ENCODE peak calls at places on chromosomes 13 and 19, in five cellular contexts. One of them, this sample, is unnamed.

GRCh38 chr13:35898041-35898440 is 233.1 kb downstream of the DCLK1 start:
- DNase-seq in left cardiac atrium: no peak
- DNase-seq in activated CD4-positive, alpha-beta T cell treated with anti-CD3 and anti-CD28 coated beads, Interleukin-2, amount 10 ng/mL, durations not matched to agents 24 days and 14 days: no peak
- DNase-seq in occipital lobe: no peak
- DNase-seq in GM03348: no peak
- DNase-seq in this sample: no peak

GRCh38 chr19:12783849-12784393 is 7.4 kb upstream of the JUNB start:
- DNase-seq in occipital lobe: no peak
- DNase-seq in left cardiac atrium: peak
- DNase-seq in GM03348: no peak
- DNase-seq in activated CD4-positive, alpha-beta T cell treated with anti-CD3 and anti-CD28 coated beads, Interleukin-2, amount 10 ng/mL, durations not matched to agents 24 days and 14 days: peak
- DNase-seq in this sample: peak

GRCh38 chr19:47045867-47046470 is 2.5 kb downstream of the TMEM160 start:
- DNase-seq in left cardiac atrium: no peak
- DNase-seq in GM03348: no peak
- DNase-seq in occipital lobe: no peak
- DNase-seq in activated CD4-positive, alpha-beta T cell treated with anti-CD3 and anti-CD28 coated beads, Interleukin-2, amount 10 ng/mL, durations not matched to agents 24 days and 14 days: no peak
- DNase-seq in this sample: no peak

GRCh38 chr19:2259331-2259730 is 3.1 kb upstream of the JSRP1 start:
- DNase-seq in GM03348: no peak
- DNase-seq in activated CD4-positive, alpha-beta T cell treated with anti-CD3 and anti-CD28 coated beads, Interleukin-2, amount 10 ng/mL, durations not matched to agents 24 days and 14 days: no peak
- DNase-seq in left cardiac atrium: no peak
- DNase-seq in occipital lobe: no peak
- DNase-seq in this sample: no peak

GRCh38 chr19:39515551-39516191 is 732 bp downstream of the SELENOV start:
- DNase-seq in GM03348: no peak
- DNase-seq in activated CD4-positive, alpha-beta T cell treated with anti-CD3 and anti-CD28 coated beads, Interleukin-2, amount 10 ng/mL, durations not matched to agents 24 days and 14 days: peak
- DNase-seq in left cardiac atrium: no peak
- DNase-seq in occipital lobe: no peak
- DNase-seq in this sample: no peak

GRCh38 chr13:41675306-41675705 is 218.0 kb downstream of the RGCC start:
- DNase-seq in left cardiac atrium: no peak
- DNase-seq in activated CD4-positive, alpha-beta T cell treated with anti-CD3 and anti-CD28 coated beads, Interleukin-2, amount 10 ng/mL, durations not matched to agents 24 days and 14 days: no peak
- DNase-seq in occipital lobe: no peak
- DNase-seq in GM03348: peak
- DNase-seq in this sample: no peak

GRCh38 chr19:51971624-51972023 is 15.0 kb downstream of the ZNF350 start:
- DNase-seq in GM03348: no peak
- DNase-seq in activated CD4-positive, alpha-beta T cell treated with anti-CD3 and anti-CD28 coated beads, Interleukin-2, amount 10 ng/mL, durations not matched to agents 24 days and 14 days: peak
- DNase-seq in occipital lobe: no peak
- DNase-seq in left cardiac atrium: no peak
- DNase-seq in this sample: no peak

GRCh38 chr19:32537626-32538025 is 43.4 kb upstream of the PDCD5 start:
- DNase-seq in left cardiac atrium: no peak
- DNase-seq in activated CD4-positive, alpha-beta T cell treated with anti-CD3 and anti-CD28 coated beads, Interleukin-2, amount 10 ng/mL, durations not matched to agents 24 days and 14 days: no peak
- DNase-seq in occipital lobe: no peak
- DNase-seq in GM03348: no peak
- DNase-seq in this sample: no peak

GRCh38 chr13:19605161-19605955 is 28.1 kb upstream of the MPHOSPH8 start:
- DNase-seq in left cardiac atrium: no peak
- DNase-seq in GM03348: peak
- DNase-seq in activated CD4-positive, alpha-beta T cell treated with anti-CD3 and anti-CD28 coated beads, Interleukin-2, amount 10 ng/mL, durations not matched to agents 24 days and 14 days: no peak
- DNase-seq in occipital lobe: no peak
- DNase-seq in this sample: no peak

GRCh38 chr13:83798731-83799130 is 83.5 kb downstream of the SLITRK1 start:
- DNase-seq in GM03348: peak
- DNase-seq in left cardiac atrium: no peak
- DNase-seq in occipital lobe: no peak
- DNase-seq in activated CD4-positive, alpha-beta T cell treated with anti-CD3 and anti-CD28 coated beads, Interleukin-2, amount 10 ng/mL, durations not matched to agents 24 days and 14 days: no peak
- DNase-seq in this sample: no peak

GRCh38 chr19:48171584-48172170 is 1.2 kb downstream of the ZSWIM9 start:
- DNase-seq in activated CD4-positive, alpha-beta T cell treated with anti-CD3 and anti-CD28 coated beads, Interleukin-2, amount 10 ng/mL, durations not matched to agents 24 days and 14 days: no peak
- DNase-seq in GM03348: no peak
- DNase-seq in occipital lobe: no peak
- DNase-seq in left cardiac atrium: no peak
- DNase-seq in this sample: no peak

GRCh38 chr19:20371911-20372310 is 193.7 kb downstream of the ZNF737 start:
- DNase-seq in left cardiac atrium: no peak
- DNase-seq in activated CD4-positive, alpha-beta T cell treated with anti-CD3 and anti-CD28 coated beads, Interleukin-2, amount 10 ng/mL, durations not matched to agents 24 days and 14 days: no peak
- DNase-seq in GM03348: no peak
- DNase-seq in occipital lobe: no peak
- DNase-seq in this sample: no peak

GRCh38 chr19:38209671-38210457 is 14.2 kb downstream of the DPF1 start:
- DNase-seq in GM03348: peak
- DNase-seq in occipital lobe: peak
- DNase-seq in left cardiac atrium: peak
- DNase-seq in activated CD4-positive, alpha-beta T cell treated with anti-CD3 and anti-CD28 coated beads, Interleukin-2, amount 10 ng/mL, durations not matched to agents 24 days and 14 days: no peak
- DNase-seq in this sample: peak

GRCh38 chr19:45781282-45782161 is 768 bp downstream of the DMPK start:
- DNase-seq in activated CD4-positive, alpha-beta T cell treated with anti-CD3 and anti-CD28 coated beads, Interleukin-2, amount 10 ng/mL, durations not matched to agents 24 days and 14 days: no peak
- DNase-seq in occipital lobe: no peak
- DNase-seq in left cardiac atrium: no peak
- DNase-seq in GM03348: no peak
- DNase-seq in this sample: peak

GRCh38 chr13:27644302-27644701 is 22.6 kb downstream of the POLR1D start:
- DNase-seq in activated CD4-positive, alpha-beta T cell treated with anti-CD3 and anti-CD28 coated beads, Interleukin-2, amount 10 ng/mL, durations not matched to agents 24 days and 14 days: no peak
- DNase-seq in left cardiac atrium: no peak
- DNase-seq in occipital lobe: no peak
- DNase-seq in GM03348: peak
- DNase-seq in this sample: no peak

GRCh38 chr13:32905063-32905863 is 111.0 kb upstream of the KL start:
- DNase-seq in activated CD4-positive, alpha-beta T cell treated with anti-CD3 and anti-CD28 coated beads, Interleukin-2, amount 10 ng/mL, durations not matched to agents 24 days and 14 days: peak
- DNase-seq in GM03348: peak
- DNase-seq in left cardiac atrium: no peak
- DNase-seq in occipital lobe: peak
- DNase-seq in this sample: no peak

GRCh38 chr19:29383696-29384095 is 142.1 kb upstream of the VSTM2B start:
- DNase-seq in activated CD4-positive, alpha-beta T cell treated with anti-CD3 and anti-CD28 coated beads, Interleukin-2, amount 10 ng/mL, durations not matched to agents 24 days and 14 days: no peak
- DNase-seq in left cardiac atrium: no peak
- DNase-seq in GM03348: no peak
- DNase-seq in occipital lobe: no peak
- DNase-seq in this sample: no peak

GRCh38 chr19:54937926-54938325 is 9.4 kb downstream of the NLRP7 start:
- DNase-seq in occipital lobe: no peak
- DNase-seq in left cardiac atrium: no peak
- DNase-seq in GM03348: no peak
- DNase-seq in activated CD4-positive, alpha-beta T cell treated with anti-CD3 and anti-CD28 coated beads, Interleukin-2, amount 10 ng/mL, durations not matched to agents 24 days and 14 days: peak
- DNase-seq in this sample: no peak

GRCh38 chr19:1017115-1017905 is 3.6 kb downstream of the TMEM259 start:
- DNase-seq in left cardiac atrium: peak
- DNase-seq in GM03348: no peak
- DNase-seq in occipital lobe: no peak
- DNase-seq in activated CD4-positive, alpha-beta T cell treated with anti-CD3 and anti-CD28 coated beads, Interleukin-2, amount 10 ng/mL, durations not matched to agents 24 days and 14 days: no peak
- DNase-seq in this sample: peak

GRCh38 chr13:95749545-95749944 is 72.6 kb downstream of the DNAJC3 start:
- DNase-seq in occipital lobe: no peak
- DNase-seq in activated CD4-positive, alpha-beta T cell treated with anti-CD3 and anti-CD28 coated beads, Interleukin-2, amount 10 ng/mL, durations not matched to agents 24 days and 14 days: no peak
- DNase-seq in left cardiac atrium: no peak
- DNase-seq in GM03348: no peak
- DNase-seq in this sample: no peak